ENCODE peak calls at places on chromosomes 6 and 20, in ten cellular contexts. G is amygdala; T is HTR-8/SVneo; Y is stimulated activated CD4-positive, alpha-beta T cell treated with anti-CD3 and anti-CD28 coated beads, Interleukin-4, amount 100 ng/mL, for 24 hours; M is iris pigment epithelial cell; D is foreskin fibroblast; S is HL-60; O is GM20000; X is brain microvascular endothelial cell; Q is heart right ventricle. B is an unnamed sample.

GRCh38 chr20:35066194-35066593 is 26.4 kb downstream of the TRPC4AP start:
- DNase-seq in M (no peak), S (no peak), T (no peak), Y (no peak), O (no peak), Q (no peak), G (no peak), D (no peak), X (no peak), B (no peak)

GRCh38 chr20:43917380-43917779 is 2.7 kb downstream of the TOX2 start:
- DNase-seq in T (no peak), Y (no peak), S (no peak), M (no peak), O (no peak), X (no peak), G (no peak), D (no peak), Q (no peak), B (no peak)

GRCh38 chr20:4867036-4867435 is 134.3 kb downstream of the SLC23A2 start:
- DNase-seq in S (no peak), Q (no peak), T (no peak), M (no peak), G (no peak), D (no peak), O (no peak), Y (no peak), X (no peak), B (no peak)

GRCh38 chr20:63831696-63832686 is 927 bp upstream of the ZBTB46 start:
- DNase-seq in X (no peak), S (no peak), G (no peak), D (peak; percentile 37), M (peak; percentile 43), Q (peak; percentile 59), T (no peak), O (no peak), Y (no peak), B (peak; percentile 49)

GRCh38 chr6:93721386-93722048 is 302.2 kb upstream of the EPHA7 start:
- DNase-seq in D (peak; percentile 46), O (no peak), M (peak; percentile 49), T (no peak), X (peak; percentile 43), G (peak; percentile 0), Q (no peak), S (no peak), Y (no peak), B (peak; percentile 55)

GRCh38 chr6:163137036-163137435 is 277.5 kb upstream of the QKI start:
- DNase-seq in X (no peak), S (no peak), Q (no peak), M (no peak), Y (no peak), G (no peak), D (no peak), T (no peak), O (no peak), B (no peak)

GRCh38 chr6:6546318-6547110 is 42.0 kb upstream of the LY86 start:
- DNase-seq in Y (peak; percentile 7), D (no peak), T (peak; percentile 13), X (no peak), M (peak; percentile 20), O (peak; percentile 64), G (peak; percentile 69), S (peak; percentile 64), Q (peak; percentile 24), B (peak; percentile 55)

GRCh38 chr20:38935285-38935684 is 9.1 kb downstream of the FAM83D start:
- DNase-seq in T (peak; percentile 45), Y (no peak), S (no peak), M (peak; percentile 47), X (peak; percentile 30), G (no peak), D (peak; percentile 45), O (no peak), Q (no peak), B (no peak)

GRCh38 chr20:45088247-45088646 is 12.7 kb downstream of the KCNS1 start:
- DNase-seq in Y (no peak), X (peak; percentile 11), G (no peak), Q (no peak), M (peak; percentile 64), T (peak; percentile 97), S (no peak), O (no peak), D (peak; percentile 98), B (no peak)

GRCh38 chr6:25232478-25232877 is 46.7 kb upstream of the CARMIL1 start:
- DNase-seq in M (peak; percentile 40), S (no peak), D (peak; percentile 96), X (no peak), O (no peak), G (no peak), Y (no peak), Q (peak; percentile 71), T (no peak), B (no peak)

GRCh38 chr6:43865086-43865485 is 95.1 kb downstream of the VEGFA start:
- DNase-seq in O (no peak), T (no peak), S (no peak), G (no peak), D (no peak), Y (no peak), M (no peak), Q (no peak), X (no peak), B (no peak)

GRCh38 chr20:43781215-43781614 is 54.4 kb upstream of the GTSF1L start:
- DNase-seq in T (no peak), Y (no peak), M (no peak), Q (no peak), O (no peak), S (no peak), D (no peak), G (no peak), X (no peak), B (no peak)

GRCh38 chr6:148509789-148510581 is 167.3 kb downstream of the SASH1 start:
- DNase-seq in Q (peak; percentile 60), Y (no peak), M (peak; percentile 96), S (peak; percentile 51), O (peak; percentile 41), G (no peak), T (peak; percentile 29), X (peak; percentile 89), D (peak; percentile 98), B (peak; percentile 26)

GRCh38 chr20:63397946-63398450 is 36.8 kb upstream of the CHRNA4 start:
- DNase-seq in M (no peak), Q (no peak), G (no peak), S (no peak), Y (no peak), O (no peak), D (no peak), X (no peak), T (no peak), B (no peak)

GRCh38 chr6:157804448-157805327 is 18.4 kb upstream of the SNX9 start:
- DNase-seq in G (no peak), M (no peak), O (no peak), D (no peak), X (no peak), T (no peak), S (no peak), Q (no peak), Y (peak; percentile 41), B (no peak)

GRCh38 chr6:133286765-133287164 is 45.6 kb downstream of the EYA4 start:
- DNase-seq in Q (no peak), M (peak; percentile 36), G (no peak), S (no peak), T (no peak), Y (no peak), D (peak; percentile 43), O (no peak), X (peak; percentile 43), B (peak; percentile 10)

GRCh38 chr6:161631676-161632194 is 357.9 kb upstream of the AGPAT4 start:
- DNase-seq in X (peak; percentile 86), Q (no peak), O (no peak), T (no peak), Y (no peak), D (peak; percentile 90), M (peak; percentile 40), G (no peak), S (no peak), B (no peak)

GRCh38 chr6:36241728-36242127 is 28.1 kb upstream of the PNPLA1 start:
- DNase-seq in Q (no peak), S (peak; percentile 72), O (peak; percentile 63), X (no peak), G (no peak), M (no peak), T (no peak), Y (no peak), D (peak; percentile 46), B (no peak)

GRCh38 chr6:130385059-130385695 is 19.4 kb downstream of the TMEM200A start:
- DNase-seq in M (no peak), Q (no peak), O (no peak), G (no peak), D (peak; percentile 74), X (no peak), S (no peak), T (no peak), Y (no peak), B (peak; percentile 7)

GRCh38 chr6:3209114-3210023 is 18.1 kb downstream of the TUBB2B start:
- DNase-seq in G (no peak), X (peak; percentile 98), S (no peak), Y (peak; percentile 81), M (peak; percentile 97), T (peak; percentile 93), O (peak; percentile 56), D (peak; percentile 99), Q (no peak), B (peak; percentile 90)

GRCh38 chr6:155599571-155599970 is 143.9 kb upstream of the NOX3 start:
- DNase-seq in Y (no peak), M (no peak), Q (no peak), S (no peak), G (no peak), D (no peak), T (no peak), O (no peak), X (no peak), B (no peak)

GRCh38 chr6:10521104-10521808 is at the start of gene GCNT2:
- DNase-seq in G (no peak), Q (no peak), M (peak; percentile 75), O (no peak), Y (no peak), S (no peak), X (peak; percentile 33), T (peak; percentile 51), D (peak; percentile 10), B (peak; percentile 82)

GRCh38 chr20:25012616-25013189 is 20.2 kb upstream of the APMAP start:
- DNase-seq in O (no peak), Y (no peak), X (no peak), D (no peak), T (no peak), S (no peak), Q (no peak), G (no peak), M (no peak), B (no peak)

GRCh38 chr20:25278636-25279361 is 30.9 kb downstream of the PYGB start:
- DNase-seq in M (no peak), Q (no peak), S (no peak), O (no peak), G (no peak), Y (no peak), D (no peak), X (no peak), T (no peak), B (no peak)